ENCODE peak calls at places on chromosomes 11 and 22, in five cellular contexts. X, H, S, W and N are unnamed samples. For H3K9me3, the result is how much of the 10 kb centered on the place peaks cover.

GRCh38 chr11:10844364-10844763 is 13.5 kb downstream of the ZBED5 start:
- DNase-seq in X (no peak), W (no peak), H (no peak), S (no peak), N (no peak)

GRCh38 chr11:72724851-72725730 is 27.1 kb downstream of the ARAP1 start:
- DNase-seq in H (peak), X (no peak), W (peak), S (peak), N (peak)

GRCh38 chr11:58573451-58574104 is 2.1 kb downstream of the LPXN start:
- DNase-seq in S (no peak), X (no peak), H (no peak), W (peak), N (no peak)

GRCh38 chr11:35029979-35030378 is 109.0 kb upstream of the CD44 start:
- DNase-seq in H (no peak), X (no peak), S (no peak), W (peak), N (no peak)

GRCh38 chr22:19119949-19120348 is 2.3 kb downstream of the DGCR2 start:
- DNase-seq in X (no peak), S (no peak), W (no peak), H (no peak), N (no peak)

GRCh38 chr11:132632641-132633124 is 899.6 kb downstream of the OPCML start:
- DNase-seq in H (no peak), S (no peak), X (no peak), W (peak), N (no peak)

GRCh38 chr22:23779731-23780130 is 7.0 kb upstream of the SMARCB1 start:
- DNase-seq in W (no peak), S (no peak), X (no peak), H (no peak), N (no peak)

GRCh38 chr11:17434108-17434507 is 42.5 kb downstream of the ABCC8 start:
- DNase-seq in W (no peak), X (no peak), S (no peak), H (no peak), N (no peak)

GRCh38 chr22:30605449-30606110 is 1.4 kb upstream of the TCN2 start:
- DNase-seq in W (peak), S (peak), X (no peak), H (no peak), N (peak)

GRCh38 chr11:116993599-116993998 is 104.6 kb downstream of the SIK3 start:
- DNase-seq in X (no peak), S (no peak), H (no peak), W (no peak), N (peak)

GRCh38 chr11:110078923-110079544 is 14.2 kb upstream of the ZC3H12C start:
- DNase-seq in W (no peak), H (no peak), X (no peak), S (no peak), N (no peak)

GRCh38 chr11:43835104-43835503 is 45.5 kb upstream of the ALKBH3 start:
- DNase-seq in S (no peak), W (no peak), H (no peak), X (no peak), N (no peak)

GRCh38 chr11:76667271-76667818 is 3.2 kb downstream of the LRRC32 start:
- DNase-seq in S (peak), W (no peak), X (peak), H (no peak), N (no peak)

GRCh38 chr11:120835601-120836228 is 188.2 kb upstream of the TBCEL start:
- DNase-seq in X (no peak), H (no peak), W (no peak), S (no peak), N (no peak)

GRCh38 chr22:37290737-37291136 is 8.4 kb downstream of the CYTH4 start:
- DNase-seq in H (no peak), W (peak), X (no peak), S (no peak), N (no peak)

GRCh38 chr11:69413993-69414392 is 67.5 kb upstream of the LINC01488 start:
- DNase-seq in W (no peak), S (no peak), H (no peak), X (no peak), N (no peak)

GRCh38 chr11:110124605-110125004 is 31.4 kb downstream of the ZC3H12C start:
- DNase-seq in S (no peak), H (no peak), W (no peak), X (no peak), N (no peak)

GRCh38 chr22:45101828-45102227 is 61.9 kb upstream of the NUP50 start:
- DNase-seq in X (no peak), W (peak), S (peak), H (no peak), N (peak)

GRCh38 chr11:55503449-55503848 is 50.8 kb upstream of the OR4C15 start:
- DNase-seq in W (no peak), S (no peak), H (no peak), X (no peak), N (no peak)

GRCh38 chr11:77173494-77173893 is 45.4 kb downstream of the MYO7A start:
- DNase-seq in S (no peak), X (no peak), W (no peak), H (no peak), N (no peak)

GRCh38 chr11:1749787-1750351 is 526 bp downstream of the IFITM10 start:
- DNase-seq in H (no peak), S (no peak), W (peak), X (peak), N (no peak)

GRCh38 chr11:12184696-12185095 is 74.3 kb downstream of the MICAL2 start:
- DNase-seq in H (no peak), W (no peak), S (no peak), X (no peak), N (no peak)

GRCh38 chr11:68324695-68325094 is 12.3 kb downstream of the LRP5 start:
- DNase-seq in S (no peak), X (no peak), W (no peak), H (no peak), N (no peak)

GRCh38 chr11:37087650-37088572 is 489.9 kb upstream of the RAG2 start:
- DNase-seq in H (no peak), W (no peak), S (no peak), X (no peak), N (no peak)

GRCh38 chr11:79087238-79087956 is 353.4 kb downstream of the TENM4 start:
- DNase-seq in H (no peak), W (no peak), S (no peak), X (no peak), N (no peak)

GRCh38 chr11:8360086-8360828 is 96.6 kb upstream of the LMO1 start:
- DNase-seq in W (no peak), S (no peak), X (peak), H (no peak), N (no peak)

GRCh38 chr11:74000307-74000630 is 8.6 kb downstream of the UCP3 start:
- DNase-seq in X (no peak), W (no peak), S (no peak), H (no peak), N (no peak)

GRCh38 chr11:101913631-101914030 is 1.2 kb upstream of the CEP126 start:
- DNase-seq in W (no peak), H (no peak), X (no peak), S (no peak), N (no peak)

GRCh38 chr11:101912823-101913284 is 2.0 kb upstream of the CEP126 start:
- DNase-seq in H (no peak), X (no peak), W (no peak), S (no peak), N (no peak)

GRCh38 chr11:101915811-101916291 is 471 bp downstream of the ANGPTL5 start:
- DNase-seq in W (peak), H (no peak), X (no peak), S (no peak), N (no peak)

GRCh38 chr11:101914737-101915426 is at the start of gene CEP126:
- DNase-seq in S (peak), W (peak), X (peak), H (peak), N (peak)

DNA sequence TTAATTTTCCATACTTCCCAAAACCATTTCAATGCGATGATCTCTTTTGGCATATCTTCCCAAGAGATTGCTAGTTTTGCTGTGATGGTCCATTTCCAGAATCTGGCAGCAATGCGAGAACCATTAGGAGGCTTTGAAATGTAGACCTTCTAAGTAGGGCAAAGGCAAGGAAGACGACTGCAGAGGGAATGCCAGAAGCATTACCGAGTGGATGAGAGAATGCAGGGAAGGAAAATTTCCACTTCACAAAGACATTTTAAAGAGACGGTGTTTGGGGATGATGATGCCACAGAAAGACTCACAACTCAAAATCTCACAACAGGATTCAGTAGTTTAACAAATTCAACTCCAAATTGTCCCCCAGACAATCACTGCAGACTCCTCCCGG is 467 bp upstream of the CEP126 start:
- DNase-seq in H (no peak), W (no peak), X (no peak), S (no peak), N (no peak)
- H3K9me3 ChIP-seq in H (under half), W (under half), X (under half), S (under half), N (under half)

GRCh38 chr22:50012201-50013181 is at the start of gene IL17REL:
- DNase-seq in H (no peak), X (peak), W (no peak), S (peak), N (no peak)
- H3K27ac ChIP-seq in H (no peak), X (no peak), W (no peak), S (no peak), N (no peak)

GRCh38 chr11:83168756-83169155 is 11.8 kb downstream of the PCF11 start:
- DNase-seq in H (no peak), S (no peak), W (no peak), X (no peak), N (no peak)
- H3K9me3 ChIP-seq in H (under half), S (under half), W (under half), X (under half), N (under half)

GRCh38 chr11:57512646-57513445 is 2.7 kb downstream of the SLC43A1 start:
- DNase-seq in X (no peak), S (no peak), W (no peak), H (no peak), N (no peak)
- H3K27ac ChIP-seq in X (no peak), S (no peak), W (no peak), H (no peak), N (no peak)